ENCODE peak calls at places on chromosomes 1 and 21, in seven cellular contexts. One of them, this sample, is unnamed.

GRCh38 chr1:31580513-31580870 is 4.2 kb downstream of the TINAGL1 start:
- DNase-seq in K562: no peak
- DNase-seq in GM12878: no peak
- DNase-seq in SK-N-SH: no peak
- DNase-seq in H1: no peak
- DNase-seq in HepG2: no peak
- DNase-seq in GM12892: no peak
- DNase-seq in this sample: no peak

GRCh38 chr1:202205523-202206190 is 12.1 kb downstream of the LGR6 start:
- DNase-seq in K562: no peak
- DNase-seq in GM12878: no peak
- DNase-seq in SK-N-SH: no peak
- DNase-seq in H1: no peak
- DNase-seq in HepG2: no peak
- DNase-seq in GM12892: no peak
- DNase-seq in this sample: no peak

GRCh38 chr1:156927215-156928042 is 7.0 kb downstream of the LRRC71 start:
- DNase-seq in K562: peak
- DNase-seq in GM12878: no peak
- DNase-seq in SK-N-SH: peak
- DNase-seq in H1: no peak
- DNase-seq in HepG2: peak
- DNase-seq in GM12892: peak
- DNase-seq in this sample: peak

GRCh38 chr1:210541680-210542358 is 213.1 kb downstream of the HHAT start:
- DNase-seq in K562: no peak
- DNase-seq in GM12878: no peak
- DNase-seq in SK-N-SH: peak
- DNase-seq in H1: no peak
- DNase-seq in HepG2: no peak
- DNase-seq in GM12892: no peak
- DNase-seq in this sample: no peak

GRCh38 chr1:245404527-245404926 is 249.7 kb downstream of the KIF26B start:
- DNase-seq in K562: no peak
- DNase-seq in GM12878: no peak
- DNase-seq in SK-N-SH: no peak
- DNase-seq in H1: no peak
- DNase-seq in HepG2: no peak
- DNase-seq in GM12892: no peak
- DNase-seq in this sample: no peak

GRCh38 chr1:162678439-162678838 is 46.2 kb downstream of the DDR2 start:
- DNase-seq in K562: no peak
- DNase-seq in GM12878: no peak
- DNase-seq in SK-N-SH: no peak
- DNase-seq in H1: no peak
- DNase-seq in HepG2: peak
- DNase-seq in GM12892: no peak
- DNase-seq in this sample: no peak

GRCh38 chr1:162626733-162627132 is 5.5 kb upstream of the DDR2 start:
- DNase-seq in K562: no peak
- DNase-seq in GM12878: no peak
- DNase-seq in SK-N-SH: no peak
- DNase-seq in H1: no peak
- DNase-seq in HepG2: no peak
- DNase-seq in GM12892: no peak
- DNase-seq in this sample: no peak

GRCh38 chr1:238205045-238205662 is 314.4 kb upstream of the ZP4 start:
- DNase-seq in K562: no peak
- DNase-seq in GM12878: no peak
- DNase-seq in SK-N-SH: peak
- DNase-seq in H1: no peak
- DNase-seq in HepG2: no peak
- DNase-seq in GM12892: no peak
- DNase-seq in this sample: no peak

GRCh38 chr1:64932962-64933295 is 33.4 kb downstream of the JAK1 start:
- DNase-seq in K562: no peak
- DNase-seq in GM12878: no peak
- DNase-seq in SK-N-SH: no peak
- DNase-seq in H1: no peak
- DNase-seq in HepG2: no peak
- DNase-seq in GM12892: no peak
- DNase-seq in this sample: no peak

GRCh38 chr1:236051107-236051885 is 13.6 kb downstream of the NID1 start:
- DNase-seq in K562: no peak
- DNase-seq in GM12878: no peak
- DNase-seq in SK-N-SH: no peak
- DNase-seq in H1: no peak
- DNase-seq in HepG2: no peak
- DNase-seq in GM12892: no peak
- DNase-seq in this sample: no peak

GRCh38 chr1:183806650-183807049 is 1.7 kb downstream of the RGL1 start:
- DNase-seq in K562: no peak
- DNase-seq in GM12878: no peak
- DNase-seq in SK-N-SH: no peak
- DNase-seq in H1: no peak
- DNase-seq in HepG2: no peak
- DNase-seq in GM12892: no peak
- DNase-seq in this sample: no peak

GRCh38 chr1:2411801-2412394 is 466 bp downstream of the PEX10 start:
- DNase-seq in K562: peak
- DNase-seq in GM12878: no peak
- DNase-seq in SK-N-SH: no peak
- DNase-seq in H1: no peak
- DNase-seq in HepG2: no peak
- DNase-seq in GM12892: peak
- DNase-seq in this sample: no peak

GRCh38 chr1:187471555-187471954 is 642.8 kb downstream of the PLA2G4A start:
- DNase-seq in K562: no peak
- DNase-seq in GM12878: no peak
- DNase-seq in SK-N-SH: no peak
- DNase-seq in H1: no peak
- DNase-seq in HepG2: no peak
- DNase-seq in GM12892: no peak
- DNase-seq in this sample: no peak

DNA sequence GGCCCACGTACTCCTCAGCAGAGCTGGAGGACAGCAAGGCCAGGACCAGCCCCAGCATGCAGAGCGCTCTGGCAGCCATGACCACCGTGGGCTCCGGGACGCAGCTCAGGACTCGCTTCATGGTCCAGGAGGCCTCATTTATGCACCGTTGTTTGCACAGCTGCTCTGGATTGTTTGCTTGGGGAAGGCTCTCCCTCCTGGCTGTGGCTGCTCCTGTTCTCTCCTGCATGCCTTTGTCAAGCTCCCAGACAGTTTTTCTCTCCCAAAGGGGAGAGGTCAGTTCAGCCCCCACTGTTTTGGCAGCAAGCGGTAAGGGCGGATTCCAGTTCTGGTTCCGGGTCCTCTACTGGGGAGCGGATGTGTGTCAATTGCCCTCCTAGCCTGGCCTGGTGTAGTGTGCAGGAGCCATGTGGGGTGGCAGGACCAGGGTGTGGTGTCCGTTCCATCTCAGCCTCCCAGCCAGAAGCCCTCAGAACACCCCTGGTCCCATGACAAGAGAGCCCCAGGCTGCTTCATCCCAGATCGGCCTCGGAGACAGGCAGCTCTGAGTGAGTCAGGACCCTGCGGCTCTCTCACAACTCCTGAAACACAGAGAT is at the start of gene TFF3:
- DNase-seq in K562: no peak
- DNase-seq in GM12878: no peak
- DNase-seq in SK-N-SH: no peak
- DNase-seq in H1: no peak
- DNase-seq in HepG2: peak
- DNase-seq in GM12892: no peak
- DNase-seq in this sample: no peak
- TF ChIP-seq TAF1 in K562: no peak
- TF ChIP-seq TAF1 in GM12878: no peak
- TF ChIP-seq TAF1 in SK-N-SH: no peak
- TF ChIP-seq TAF1 in H1: no peak
- TF ChIP-seq TAF1 in HepG2: no peak
- TF ChIP-seq TAF1 in GM12892: no peak
- TF ChIP-seq TAF1 in this sample: no peak

GRCh38 chr21:28464988-28465387 is 527.7 kb downstream of the LTN1 start:
- DNase-seq in K562: no peak
- DNase-seq in GM12878: no peak
- DNase-seq in SK-N-SH: no peak
- DNase-seq in H1: no peak
- DNase-seq in HepG2: no peak
- DNase-seq in GM12892: no peak
- DNase-seq in this sample: no peak

GRCh38 chr21:28454978-28455600 is 537.6 kb downstream of the LTN1 start:
- DNase-seq in K562: no peak
- DNase-seq in GM12878: no peak
- DNase-seq in SK-N-SH: no peak
- DNase-seq in H1: no peak
- DNase-seq in HepG2: no peak
- DNase-seq in GM12892: no peak
- DNase-seq in this sample: no peak

GRCh38 chr21:28464095-28464494 is 528.6 kb downstream of the LTN1 start:
- DNase-seq in K562: no peak
- DNase-seq in GM12878: no peak
- DNase-seq in SK-N-SH: no peak
- DNase-seq in H1: no peak
- DNase-seq in HepG2: no peak
- DNase-seq in GM12892: no peak
- DNase-seq in this sample: no peak

DNA sequence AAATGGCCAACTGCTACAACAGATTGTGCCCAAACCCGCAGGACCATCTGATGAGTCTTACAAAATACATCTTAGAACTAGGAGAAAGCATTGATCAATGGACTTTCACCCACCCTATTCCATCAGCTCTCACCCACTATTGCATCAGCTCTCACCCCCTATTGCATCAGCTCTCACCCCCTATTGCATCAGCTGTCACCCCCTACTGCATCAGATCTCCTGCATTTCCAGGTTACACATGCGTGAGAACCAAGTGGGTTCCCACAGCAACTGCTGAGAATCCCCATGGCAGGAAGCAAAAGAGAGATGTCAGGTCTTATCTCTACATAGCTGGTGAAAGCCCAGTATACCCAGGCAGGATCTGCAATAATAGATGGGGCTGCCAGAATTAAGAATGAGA is 533.5 kb downstream of the LTN1 start:
- DNase-seq in K562: no peak
- DNase-seq in GM12878: no peak
- DNase-seq in SK-N-SH: no peak
- DNase-seq in H1: no peak
- DNase-seq in HepG2: no peak
- DNase-seq in GM12892: no peak
- DNase-seq in this sample: no peak
- TF ChIP-seq TAF1 in K562: no peak
- TF ChIP-seq TAF1 in GM12878: no peak
- TF ChIP-seq TAF1 in SK-N-SH: no peak
- TF ChIP-seq TAF1 in H1: no peak
- TF ChIP-seq TAF1 in HepG2: no peak
- TF ChIP-seq TAF1 in GM12892: no peak
- TF ChIP-seq TAF1 in this sample: no peak

DNA sequence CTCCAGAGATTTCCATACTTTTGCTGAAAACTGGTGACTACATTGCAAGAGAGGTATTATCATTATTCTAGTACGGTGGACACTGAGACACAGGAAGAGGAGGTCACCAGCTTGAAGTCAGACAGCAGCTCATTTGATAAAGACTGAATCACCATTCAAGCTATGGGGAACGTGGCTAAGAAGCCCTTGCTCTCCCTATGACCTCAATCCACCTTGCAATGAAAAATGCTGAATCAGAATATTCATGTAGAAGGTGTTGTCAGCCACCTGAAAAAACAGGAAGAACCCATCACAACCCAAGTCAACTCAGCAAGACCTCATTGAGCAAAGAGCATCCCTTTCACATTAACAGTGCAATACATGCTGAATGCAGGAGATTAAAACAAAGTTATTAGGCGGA is 59.0 kb upstream of the FGGY start:
- DNase-seq in K562: no peak
- DNase-seq in GM12878: no peak
- DNase-seq in SK-N-SH: no peak
- DNase-seq in H1: no peak
- DNase-seq in HepG2: no peak
- DNase-seq in GM12892: no peak
- DNase-seq in this sample: no peak
- TF ChIP-seq TAF1 in K562: no peak
- TF ChIP-seq TAF1 in GM12878: no peak
- TF ChIP-seq TAF1 in SK-N-SH: no peak
- TF ChIP-seq TAF1 in H1: no peak
- TF ChIP-seq TAF1 in HepG2: no peak
- TF ChIP-seq TAF1 in GM12892: no peak
- TF ChIP-seq TAF1 in this sample: no peak

GRCh38 chr21:45017376-45017960 is 56.9 kb upstream of the ADARB1 start:
- DNase-seq in K562: no peak
- DNase-seq in GM12878: no peak
- DNase-seq in SK-N-SH: no peak
- DNase-seq in H1: no peak
- DNase-seq in HepG2: no peak
- DNase-seq in GM12892: no peak
- DNase-seq in this sample: no peak
- TF ChIP-seq TAF1 in K562: no peak
- TF ChIP-seq TAF1 in GM12878: no peak
- TF ChIP-seq TAF1 in SK-N-SH: no peak
- TF ChIP-seq TAF1 in H1: no peak
- TF ChIP-seq TAF1 in HepG2: no peak
- TF ChIP-seq TAF1 in GM12892: no peak
- TF ChIP-seq TAF1 in this sample: no peak

GRCh38 chr1:71043061-71043460 is 4.6 kb downstream of the PTGER3 start:
- DNase-seq in K562: no peak
- DNase-seq in GM12878: no peak
- DNase-seq in SK-N-SH: no peak
- DNase-seq in H1: no peak
- DNase-seq in HepG2: no peak
- DNase-seq in GM12892: no peak
- DNase-seq in this sample: no peak
- TF ChIP-seq TAF1 in K562: no peak
- TF ChIP-seq TAF1 in GM12878: no peak
- TF ChIP-seq TAF1 in SK-N-SH: no peak
- TF ChIP-seq TAF1 in H1: no peak
- TF ChIP-seq TAF1 in HepG2: no peak
- TF ChIP-seq TAF1 in GM12892: no peak
- TF ChIP-seq TAF1 in this sample: no peak

DNA sequence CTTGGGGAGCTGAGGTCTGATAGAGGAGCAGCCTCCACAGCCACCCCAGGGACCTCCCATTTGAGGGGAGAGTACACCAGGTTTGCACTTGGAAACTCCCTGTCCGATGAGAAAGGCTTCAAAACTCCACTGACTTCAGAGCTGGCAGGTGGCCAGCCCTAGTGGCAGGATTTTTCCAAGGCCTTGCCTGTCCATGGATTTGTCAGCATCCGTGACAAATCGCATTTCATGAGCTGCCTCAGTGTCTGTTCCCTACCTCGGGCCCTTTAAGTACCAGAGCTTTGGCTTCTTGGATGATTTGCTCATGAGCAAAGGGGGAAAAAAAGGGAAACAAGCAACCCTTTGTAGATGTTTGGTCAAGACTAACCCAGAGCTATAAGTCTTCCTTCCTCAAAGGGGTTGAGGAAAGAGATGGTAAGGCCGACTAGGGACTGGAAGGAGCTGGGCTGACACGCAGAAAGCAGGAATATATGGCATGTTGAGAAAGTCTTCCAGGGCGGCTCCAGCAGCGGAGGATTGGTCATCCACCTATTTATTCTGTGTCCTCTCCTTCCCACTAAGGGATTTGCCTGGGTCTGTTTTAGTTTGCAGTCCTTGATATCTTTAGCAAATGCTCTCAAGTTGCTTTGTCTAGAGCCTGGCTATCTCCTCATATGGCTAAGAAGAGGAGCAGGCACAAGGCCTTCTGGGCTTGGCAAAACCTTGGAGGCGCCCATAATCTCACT is 2.7 kb upstream of the HSPG2 start:
- DNase-seq in K562: peak
- DNase-seq in GM12878: no peak
- DNase-seq in SK-N-SH: peak
- DNase-seq in H1: no peak
- DNase-seq in HepG2: peak
- DNase-seq in GM12892: no peak
- DNase-seq in this sample: no peak
- TF ChIP-seq TAF1 in K562: no peak
- TF ChIP-seq TAF1 in GM12878: no peak
- TF ChIP-seq TAF1 in SK-N-SH: peak
- TF ChIP-seq TAF1 in H1: no peak
- TF ChIP-seq TAF1 in HepG2: peak
- TF ChIP-seq TAF1 in GM12892: no peak
- TF ChIP-seq TAF1 in this sample: no peak